ENCODE peak calls at places on chromosomes 11 and 22, in eight cellular contexts. F is activated CD4-positive, alpha-beta T cell treated with anti-CD3 and anti-CD28 coated beads, Interleukin-2, amount 50 U/mL, for 1 hour; R is heart right ventricle; D is NCI-H1105; B is T-helper 1 cell; V is choroid plexus epithelial cell; S is RWPE1; W is KG1. U is an unnamed sample.
A peak's percentile ranks its signal among the peaks of the same experiment; 100 is the strongest.

GRCh38 chr11:86068138-86068861 is 584 bp downstream of the PICALM start:
- DNase-seq in F (peak; percentile 26), R (peak; percentile 39), D (peak; percentile 28), B (peak; percentile 19), V (no peak), S (no peak), W (no peak), U (peak; percentile 54)

GRCh38 chr22:24427500-24428164 is at the start of gene ADORA2A:
- DNase-seq in F (peak; percentile 83), R (no peak), D (no peak), B (peak; percentile 78), V (no peak), S (no peak), W (no peak), U (peak; percentile 82)

GRCh38 chr11:15313862-15314261 is 199.1 kb downstream of the INSC start:
- DNase-seq in F (no peak), R (no peak), D (no peak), B (no peak), V (no peak), S (no peak), W (no peak), U (no peak)

GRCh38 chr22:41793871-41794270 is 6.6 kb upstream of the CCDC134 start:
- DNase-seq in F (no peak), R (no peak), D (no peak), B (no peak), V (no peak), S (no peak), W (no peak), U (no peak)

GRCh38 chr11:34354782-34355181 is 3.0 kb downstream of the ABTB2 start:
- DNase-seq in F (no peak), R (no peak), D (no peak), B (no peak), V (no peak), S (no peak), W (no peak), U (no peak)

GRCh38 chr22:43566561-43567332 is 154.9 kb downstream of the MPPED1 start:
- DNase-seq in F (no peak), R (no peak), D (no peak), B (no peak), V (no peak), S (no peak), W (no peak), U (no peak)

GRCh38 chr11:1701041-1701807 is 4.2 kb downstream of the KRTAP5-6 start:
- DNase-seq in F (no peak), R (no peak), D (no peak), B (no peak), V (no peak), S (no peak), W (no peak), U (no peak)

GRCh38 chr22:36872084-36872483 is 11.3 kb downstream of the NCF4 start:
- DNase-seq in F (no peak), R (no peak), D (no peak), B (no peak), V (no peak), S (no peak), W (no peak), U (no peak)

GRCh38 chr11:64762916-64763803 is 3.4 kb upstream of the PYGM start:
- DNase-seq in F (no peak), R (no peak), D (no peak), B (no peak), V (peak; percentile 85), S (no peak), W (no peak), U (no peak)

GRCh38 chr11:84686726-84687125 is 940.4 kb downstream of the DLG2 start:
- DNase-seq in F (no peak), R (no peak), D (no peak), B (no peak), V (peak; percentile 0), S (no peak), W (no peak), U (no peak)

GRCh38 chr11:68402355-68403031 is 58.1 kb upstream of the PPP6R3 start:
- DNase-seq in F (no peak), R (no peak), D (no peak), B (no peak), V (peak; percentile 18), S (no peak), W (no peak), U (no peak)

GRCh38 chr11:120771551-120772060 is 252.3 kb upstream of the TBCEL start:
- DNase-seq in F (no peak), R (no peak), D (no peak), B (no peak), V (no peak), S (no peak), W (no peak), U (no peak)

GRCh38 chr11:76721755-76722677 is 51.5 kb upstream of the LRRC32 start:
- DNase-seq in F (peak; percentile 67), R (peak; percentile 84), D (peak; percentile 68), B (peak; percentile 49), V (peak; percentile 89), S (peak; percentile 66), W (peak; percentile 76), U (peak; percentile 81)

GRCh38 chr11:7967097-7967496 is 1.9 kb upstream of the NLRP10 start:
- DNase-seq in F (no peak), R (no peak), D (no peak), B (no peak), V (no peak), S (no peak), W (no peak), U (no peak)

GRCh38 chr11:92897487-92897886 is 72.0 kb upstream of the MTNR1B start:
- DNase-seq in F (no peak), R (no peak), D (no peak), B (no peak), V (no peak), S (no peak), W (no peak), U (no peak)

GRCh38 chr11:36391062-36391461 is 95.0 kb downstream of the PRR5L start:
- DNase-seq in F (no peak), R (no peak), D (no peak), B (no peak), V (no peak), S (no peak), W (peak; percentile 31), U (no peak)

GRCh38 chr11:107858217-107859070 is at the start of gene SLC35F2:
- DNase-seq in F (peak; percentile 59), R (peak; percentile 29), D (peak; percentile 86), B (peak; percentile 53), V (peak; percentile 55), S (peak; percentile 75), W (peak; percentile 89), U (peak; percentile 80)

GRCh38 chr11:10902301-10902700 is 44.4 kb upstream of the ZBED5 start:
- DNase-seq in F (no peak), R (no peak), D (no peak), B (no peak), V (peak; percentile 64), S (no peak), W (no peak), U (no peak)

GRCh38 chr11:103528596-103528995 is 419.4 kb downstream of the DYNC2H1 start:
- DNase-seq in F (no peak), R (no peak), D (no peak), B (no peak), V (no peak), S (no peak), W (no peak), U (no peak)

GRCh38 chr11:112745958-112746357 is 215.3 kb upstream of the NCAM1 start:
- DNase-seq in F (no peak), R (no peak), D (no peak), B (no peak), V (no peak), S (no peak), W (no peak), U (no peak)

GRCh38 chr11:4072668-4073285 is 21.8 kb upstream of the RRM1 start:
- DNase-seq in F (peak; percentile 32), R (peak; percentile 69), D (peak; percentile 78), B (peak; percentile 44), V (peak; percentile 90), S (peak; percentile 67), W (peak; percentile 66), U (peak; percentile 21)

GRCh38 chr11:34585870-34586654 is 34.8 kb upstream of the EHF start:
- DNase-seq in F (no peak), R (no peak), D (peak; percentile 38), B (no peak), V (peak; percentile 78), S (peak; percentile 70), W (peak; percentile 28), U (no peak)

GRCh38 chr11:68773521-68774187 is 22.3 kb upstream of the TESMIN start:
- DNase-seq in F (no peak), R (no peak), D (no peak), B (no peak), V (peak; percentile 23), S (no peak), W (no peak), U (no peak)

GRCh38 chr11:32005786-32006406 is 85.0 kb upstream of the RCN1 start:
- DNase-seq in F (no peak), R (no peak), D (no peak), B (no peak), V (no peak), S (no peak), W (no peak), U (no peak)

GRCh38 chr11:62124186-62125113 is 639 bp downstream of the INCENP start:
- DNase-seq in F (no peak), R (peak; percentile 28), D (peak; percentile 3), B (no peak), V (peak; percentile 37), S (peak; percentile 42), W (no peak), U (peak; percentile 52)

GRCh38 chr22:20237480-20238440 is 30.4 kb downstream of the RTN4R start:
- DNase-seq in F (peak; percentile 35), R (no peak), D (no peak), B (no peak), V (no peak), S (no peak), W (no peak), U (no peak)

GRCh38 chr11:114197799-114198500 is 98.2 kb upstream of the NNMT start:
- DNase-seq in F (no peak), R (peak; percentile 80), D (no peak), B (no peak), V (peak; percentile 100), S (peak; percentile 68), W (no peak), U (no peak)

GRCh38 chr11:65945430-65945911 is at the start of gene TSGA10IP:
- DNase-seq in F (no peak), R (no peak), D (no peak), B (no peak), V (no peak), S (no peak), W (no peak), U (no peak)